ENCODE peak calls at places on chromosome 3, in six cellular contexts. S is fibroblast of pulmonary artery, R is testis, I is IMR-90, L is pancreas, J is OCI-LY7. W is an unnamed sample.
A peak's percentile ranks its signal among the peaks of the same experiment; 100 is the strongest.

GRCh38 chr3:131142580-131142979 is 115.9 kb downstream of the NEK11 start:
- DNase-seq in R (no peak), I (peak; percentile 1), S (peak; percentile 25), L (no peak), J (no peak), W (no peak)

GRCh38 chr3:137616019-137616418 is 148.1 kb upstream of the SOX14 start:
- DNase-seq in S (no peak), R (no peak), J (no peak), L (no peak), I (no peak), W (no peak)

GRCh38 chr3:173711619-173712018 is 314.1 kb downstream of the NLGN1 start:
- DNase-seq in S (no peak), L (peak; percentile 17), J (no peak), R (no peak), I (no peak), W (no peak)

GRCh38 chr3:125202197-125202596 is 10.4 kb downstream of the SLC12A8 start:
- DNase-seq in S (peak; percentile 42), J (peak; percentile 16), R (no peak), I (peak; percentile 25), L (no peak), W (no peak)

GRCh38 chr3:194306109-194306686 is 44.9 kb downstream of the CPN2 start:
- DNase-seq in R (no peak), J (peak; percentile 85), I (no peak), L (no peak), S (no peak), W (no peak)

GRCh38 chr3:172323894-172324590 is 124.2 kb downstream of the GHSR start:
- DNase-seq in S (peak; percentile 96), J (no peak), L (no peak), R (no peak), I (peak; percentile 62), W (peak; percentile 83)

GRCh38 chr3:109900774-109901173 is 563.4 kb upstream of the DPPA4 start:
- DNase-seq in I (no peak), L (no peak), S (no peak), R (no peak), J (no peak), W (no peak)

GRCh38 chr3:141913150-141913811 is 36.8 kb downstream of the ATP1B3 start:
- DNase-seq in S (peak; percentile 84), J (peak; percentile 72), L (no peak), I (peak; percentile 62), R (peak; percentile 34), W (peak; percentile 10)

GRCh38 chr3:39413691-39414420 is 7.3 kb downstream of the RPSA start:
- DNase-seq in I (no peak), J (no peak), S (peak; percentile 39), L (no peak), R (no peak), W (no peak)

GRCh38 chr3:65672876-65673815 is 365.6 kb downstream of the MAGI1 start:
- DNase-seq in I (peak; percentile 57), S (peak; percentile 70), L (no peak), J (peak; percentile 50), R (peak; percentile 70), W (no peak)

GRCh38 chr3:5304789-5305680 is 117.5 kb downstream of the EDEM1 start:
- DNase-seq in J (peak; percentile 59), I (peak; percentile 44), S (peak; percentile 41), L (peak; percentile 28), R (peak; percentile 57), W (no peak)

GRCh38 chr3:191401775-191402357 is 59.1 kb upstream of the PYDC2 start:
- DNase-seq in J (no peak), R (no peak), I (no peak), S (no peak), L (no peak), W (no peak)

GRCh38 chr3:143439785-143440184 is 320.2 kb downstream of the CHST2 start:
- DNase-seq in S (no peak), I (no peak), J (no peak), L (no peak), R (no peak), W (no peak)

GRCh38 chr3:32662638-32663037 is 22.4 kb upstream of the CNOT10 start:
- DNase-seq in R (no peak), I (no peak), L (no peak), J (no peak), S (no peak), W (no peak)

GRCh38 chr3:139310474-139310933 is 33.3 kb upstream of the MRPS22 start:
- DNase-seq in L (no peak), R (no peak), J (no peak), S (peak; percentile 84), I (peak; percentile 92), W (no peak)

GRCh38 chr3:161273589-161274218 is 52.6 kb downstream of the NMD3 start:
- DNase-seq in J (peak; percentile 60), S (peak; percentile 69), I (peak; percentile 52), L (no peak), R (peak; percentile 32), W (no peak)

GRCh38 chr3:58045084-58045483 is 36.9 kb downstream of the FLNB start:
- DNase-seq in J (no peak), R (no peak), S (no peak), L (no peak), I (no peak), W (no peak)

GRCh38 chr3:414063-414462 is 217.5 kb downstream of the CHL1 start:
- DNase-seq in I (peak; percentile 10), R (no peak), L (no peak), J (peak; percentile 43), S (peak; percentile 19), W (no peak)

GRCh38 chr3:64578384-64578783 is 109.4 kb downstream of the ADAMTS9 start:
- DNase-seq in S (no peak), I (no peak), J (no peak), R (no peak), L (no peak), W (no peak)

GRCh38 chr3:40464339-40465110 is 7.4 kb downstream of the RPL14 start:
- DNase-seq in J (no peak), R (no peak), L (no peak), I (no peak), S (no peak), W (no peak)

GRCh38 chr3:26114851-26115250 is 325.0 kb downstream of the OXSM start:
- DNase-seq in L (no peak), I (no peak), S (no peak), R (no peak), J (no peak), W (no peak)

GRCh38 chr3:197520311-197521276 is 35.2 kb downstream of the BDH1 start:
- DNase-seq in R (no peak), L (peak; percentile 14), S (peak; percentile 33), I (peak; percentile 80), J (no peak), W (peak; percentile 76)

GRCh38 chr3:33919721-33920120 is 121.3 kb downstream of the PDCD6IP start:
- DNase-seq in R (no peak), I (no peak), L (no peak), J (no peak), S (no peak), W (no peak)
- H3K4me3 ChIP-seq in R (no peak overlapping the region), I (no peak overlapping the region), L (no peak overlapping the region), J (no peak overlapping the region), S (no peak overlapping the region), W (no peak overlapping the region)

GRCh38 chr3:182081096-182081495 is 369.4 kb downstream of the SOX2 start:
- DNase-seq in J (no peak), I (no peak), L (no peak), S (no peak), R (no peak), W (no peak)
- TF ChIP-seq CTCF in J (no peak), I (no peak), L (no peak), S (no peak), R (no peak), W (no peak)

GRCh38 chr3:184601576-184602405 is 40.2 kb downstream of the EPHB3 start:
- DNase-seq in I (no peak), S (no peak), L (no peak), J (no peak), R (no peak), W (no peak)

GRCh38 chr3:184604039-184604955 is 42.7 kb downstream of the EPHB3 start:
- DNase-seq in L (peak; percentile 31), J (no peak), I (no peak), R (peak; percentile 67), S (no peak), W (no peak)

GRCh38 chr3:184600685-184601377 is 39.2 kb downstream of the EPHB3 start:
- DNase-seq in J (no peak), R (no peak), L (no peak), S (no peak), I (no peak), W (no peak)

GRCh38 chr3:184603156-184604030 is 41.8 kb downstream of the EPHB3 start:
- DNase-seq in L (no peak), S (no peak), R (no peak), I (no peak), J (no peak), W (no peak)

GRCh38 chr3:184602406-184603155 is 41.0 kb downstream of the EPHB3 start:
- DNase-seq in S (no peak), L (no peak), J (no peak), I (no peak), R (peak; percentile 52), W (no peak)
- H3K4me3 ChIP-seq in S (no peak overlapping the region), L (no peak overlapping the region), J (no peak overlapping the region), I (no peak overlapping the region), R (peak overlapping the region; percentile 13), W (no peak overlapping the region)

GRCh38 chr3:56260262-56260661 is 208.0 kb downstream of the ERC2 start:
- DNase-seq in L (no peak), R (no peak), I (no peak), J (no peak), S (no peak), W (no peak)
- TF ChIP-seq CTCF in L (no peak), R (no peak), I (no peak), J (no peak), S (no peak), W (no peak)